ENCODE peak calls at places on chromosomes 1 and 21, in seven cellular contexts. M, Y, A, C, S, K and B are unnamed samples.

GRCh38 chr1:19938502-19938901 is 15.1 kb upstream of the PLA2G2E start:
- DNase-seq in K (no peak), C (no peak), Y (no peak), A (no peak), M (no peak), S (no peak), B (no peak)

GRCh38 chr1:206479164-206480125 is 9.2 kb downstream of the IKBKE start:
- DNase-seq in K (peak; percentile 64), Y (peak; percentile 76), S (peak; percentile 87), M (peak; percentile 78), A (peak; percentile 74), C (peak; percentile 95), B (peak; percentile 78)

GRCh38 chr1:2098301-2098698 is 48.1 kb downstream of the PRKCZ start:
- DNase-seq in K (peak; percentile 21), Y (no peak), C (no peak), S (no peak), A (no peak), M (no peak), B (no peak)

GRCh38 chr1:151898519-151898991 is 10.8 kb downstream of the THEM4 start:
- DNase-seq in A (no peak), C (no peak), M (peak; percentile 43), S (no peak), Y (no peak), K (no peak), B (no peak)

GRCh38 chr1:109767596-109768334 is 4.0 kb upstream of the EPS8L3 start:
- DNase-seq in S (no peak), C (no peak), K (no peak), Y (no peak), M (no peak), A (no peak), B (no peak)

GRCh38 chr1:43451157-43451591 is 2.6 kb downstream of the HYI start:
- DNase-seq in A (no peak), Y (no peak), K (no peak), C (no peak), S (no peak), M (no peak), B (no peak)

GRCh38 chr1:37410080-37410479 is 64.3 kb upstream of the ZC3H12A start:
- DNase-seq in A (no peak), K (no peak), M (peak; percentile 14), Y (no peak), C (no peak), S (no peak), B (no peak)

GRCh38 chr1:215957692-215958091 is 390.6 kb downstream of the KCTD3 start:
- DNase-seq in Y (peak; percentile 8), M (no peak), K (no peak), A (peak; percentile 2), S (no peak), C (no peak), B (no peak)

GRCh38 chr21:19228241-19228640 is 824.7 kb upstream of the TMPRSS15 start:
- DNase-seq in K (no peak), M (no peak), C (no peak), S (no peak), A (no peak), Y (no peak), B (no peak)

GRCh38 chr1:40849801-40850592 is 12.2 kb downstream of the CITED4 start:
- DNase-seq in M (peak; percentile 80), Y (peak; percentile 74), K (peak; percentile 65), A (peak; percentile 45), C (peak; percentile 78), S (peak; percentile 62), B (peak; percentile 82)

GRCh38 chr1:204994086-204994862 is 48.7 kb upstream of the CNTN2 start:
- DNase-seq in S (no peak), M (no peak), A (peak; percentile 35), K (peak; percentile 19), C (peak; percentile 29), Y (no peak), B (no peak)

GRCh38 chr1:205313681-205314308 is 7.8 kb downstream of the NUAK2 start:
- DNase-seq in Y (peak; percentile 98), K (no peak), C (no peak), M (peak; percentile 28), A (peak; percentile 76), S (no peak), B (peak; percentile 34)

GRCh38 chr1:228455715-228456114 is 31.5 kb upstream of the RNF187 start:
- DNase-seq in A (no peak), S (no peak), C (peak; percentile 42), Y (no peak), K (no peak), M (no peak), B (peak; percentile 41)

GRCh38 chr21:46459356-46460112 is 843 bp downstream of the DIP2A start:
- DNase-seq in K (peak; percentile 21), Y (no peak), C (peak; percentile 49), A (peak; percentile 54), M (peak; percentile 20), S (no peak), B (peak; percentile 22)

GRCh38 chr1:218735436-218735835 is 390.3 kb downstream of the TGFB2 start:
- DNase-seq in K (no peak), C (peak; percentile 38), M (no peak), S (no peak), Y (no peak), A (peak; percentile 71), B (no peak)